ENCODE peak calls at places on chromosomes 13 and 19, in nine cellular contexts. E, M, V, F, K, O, N, T and Q are unnamed samples.

GRCh38 chr19:3471954-3472655 is 8.2 kb downstream of the SMIM24 start:
- DNase-seq in E (no peak), T (peak; percentile 70), M (no peak), F (no peak), V (no peak), N (no peak), K (no peak), O (no peak), Q (no peak)

GRCh38 chr13:83819611-83820010 is 62.7 kb downstream of the SLITRK1 start:
- DNase-seq in F (no peak), T (no peak), O (no peak), V (no peak), E (no peak), M (peak; percentile 29), K (no peak), N (no peak), Q (no peak)

GRCh38 chr19:33758541-33759013 is 38.1 kb upstream of the KCTD15 start:
- DNase-seq in M (no peak), F (no peak), O (no peak), V (no peak), E (no peak), K (no peak), T (no peak), N (no peak), Q (no peak)

GRCh38 chr13:51235756-51236564 is 13.8 kb downstream of the FAM124A start:
- DNase-seq in K (no peak), F (no peak), M (no peak), O (no peak), N (no peak), E (no peak), T (no peak), V (no peak), Q (no peak)

GRCh38 chr13:38176664-38177063 is 173.0 kb upstream of the UFM1 start:
- DNase-seq in N (no peak), E (no peak), O (no peak), M (no peak), K (no peak), T (no peak), V (no peak), F (no peak), Q (no peak)

GRCh38 chr13:37657134-37657533 is 58.6 kb upstream of the POSTN start:
- DNase-seq in K (no peak), T (no peak), E (no peak), O (peak; percentile 63), N (no peak), F (no peak), V (no peak), M (peak; percentile 81), Q (no peak)

GRCh38 chr13:102584423-102584822 is 12.4 kb upstream of the TPP2 start:
- DNase-seq in V (no peak), N (no peak), E (no peak), F (no peak), O (no peak), K (no peak), M (no peak), T (no peak), Q (no peak)

GRCh38 chr13:95267662-95268369 is 33.4 kb downstream of the ABCC4 start:
- DNase-seq in O (peak; percentile 93), N (no peak), K (no peak), F (no peak), T (no peak), E (no peak), M (peak; percentile 96), V (no peak), Q (no peak)

GRCh38 chr19:28234637-28235036 is 978.3 kb downstream of the UQCRFS1 start:
- DNase-seq in K (no peak), T (no peak), N (no peak), E (no peak), V (no peak), F (no peak), M (no peak), O (peak; percentile 2), Q (no peak)

GRCh38 chr19:31214997-31215396 is 134.2 kb downstream of the TSHZ3 start:
- DNase-seq in N (no peak), O (no peak), T (no peak), E (no peak), V (no peak), M (peak; percentile 37), K (no peak), F (no peak), Q (no peak)

GRCh38 chr19:35155441-35155840 is 906 bp downstream of the FXYD5 start:
- DNase-seq in M (no peak), F (no peak), O (no peak), K (no peak), T (no peak), V (no peak), E (no peak), N (no peak), Q (no peak)

GRCh38 chr19:4373601-4374441 is 26.5 kb downstream of the SH3GL1 start:
- DNase-seq in F (no peak), M (no peak), O (no peak), V (no peak), E (no peak), K (no peak), N (no peak), T (no peak), Q (no peak)

GRCh38 chr19:37362733-37363132 is 8.2 kb upstream of the ZNF527 start:
- DNase-seq in T (peak; percentile 32), O (no peak), N (no peak), K (no peak), E (no peak), M (no peak), V (no peak), F (no peak), Q (no peak)

GRCh38 chr13:28530729-28531194 is 35.8 kb upstream of the FLT1 start:
- DNase-seq in T (no peak), F (no peak), N (no peak), E (no peak), M (peak; percentile 40), K (no peak), V (no peak), O (no peak), Q (no peak)

GRCh38 chr13:99386495-99386894 is 79.3 kb upstream of the GPR183 start:
- DNase-seq in V (no peak), T (no peak), O (no peak), K (no peak), N (no peak), F (no peak), E (no peak), M (no peak), Q (no peak)

GRCh38 chr19:18093439-18094161 is 4.0 kb upstream of the MAST3 start:
- DNase-seq in F (no peak), N (no peak), V (no peak), O (peak; percentile 18), M (peak; percentile 56), E (no peak), T (peak; percentile 73), K (no peak), Q (no peak)

GRCh38 chr19:18415177-18415867 is 3.9 kb upstream of the SSBP4 start:
- DNase-seq in T (no peak), V (no peak), E (no peak), N (no peak), O (peak; percentile 76), M (peak; percentile 78), F (no peak), K (no peak), Q (no peak)

GRCh38 chr13:66180806-66181205 is 1049.3 kb downstream of the PCDH9 start:
- DNase-seq in K (no peak), V (no peak), O (no peak), N (no peak), T (no peak), E (no peak), M (no peak), F (no peak), Q (no peak)

GRCh38 chr19:40225440-40226305 is 816 bp downstream of the CCNP start:
- DNase-seq in V (no peak), K (no peak), T (no peak), M (peak; percentile 31), N (no peak), E (no peak), O (peak; percentile 14), F (no peak), Q (no peak)

GRCh38 chr19:38093587-38093986 is 130.4 kb downstream of the DPF1 start:
- DNase-seq in N (no peak), E (no peak), T (no peak), F (no peak), K (peak; percentile 61), M (no peak), O (no peak), V (no peak), Q (no peak)

GRCh38 chr19:40510526-40511115 is 43.8 kb downstream of the SPTBN4 start:
- DNase-seq in V (no peak), N (no peak), O (no peak), M (peak; percentile 56), T (no peak), F (no peak), K (no peak), E (no peak), Q (no peak)

GRCh38 chr13:99182439-99182838 is 18.2 kb upstream of the UBAC2 start:
- DNase-seq in F (no peak), E (no peak), V (no peak), N (no peak), M (no peak), T (no peak), O (no peak), K (no peak), Q (peak; percentile 31)

GRCh38 chr13:94009696-94010095 is 469.8 kb downstream of the DCT start:
- DNase-seq in E (no peak), N (no peak), O (peak; percentile 27), F (no peak), M (peak; percentile 49), V (no peak), K (no peak), T (no peak), Q (no peak)

GRCh38 chr13:20799726-20800416 is 26.1 kb upstream of the EEF1AKMT1 start:
- DNase-seq in O (no peak), T (no peak), F (no peak), E (no peak), N (no peak), V (no peak), K (no peak), M (peak; percentile 52), Q (no peak)